ENCODE peak calls at places on chromosomes 1 and 21, in four cellular contexts. One of them, this sample, is unnamed.

GRCh38 chr1:226217273-226217672 is 6.2 kb upstream of the MIXL1 start:
- DNase-seq in SK-N-SH: no peak
- DNase-seq in suprapubic skin: no peak
- DNase-seq in kidney: no peak
- DNase-seq in this sample: no peak

GRCh38 chr1:111989531-111990025 is at the start of gene KCND3:
- DNase-seq in SK-N-SH: peak; percentile 81
- DNase-seq in suprapubic skin: no peak
- DNase-seq in kidney: peak; percentile 77
- DNase-seq in this sample: no peak

GRCh38 chr1:230243583-230244377 is 176.7 kb downstream of the GALNT2 start:
- DNase-seq in SK-N-SH: no peak
- DNase-seq in suprapubic skin: no peak
- DNase-seq in kidney: no peak
- DNase-seq in this sample: no peak

GRCh38 chr1:176205322-176205914 is 1.7 kb downstream of the COP1 start:
- DNase-seq in SK-N-SH: no peak
- DNase-seq in suprapubic skin: no peak
- DNase-seq in kidney: no peak
- DNase-seq in this sample: no peak

GRCh38 chr1:111833334-111833733 is 77.6 kb downstream of the DDX20 start:
- DNase-seq in SK-N-SH: no peak
- DNase-seq in suprapubic skin: no peak
- DNase-seq in kidney: no peak
- DNase-seq in this sample: no peak

GRCh38 chr1:66998972-66999371 is 55.0 kb downstream of the SLC35D1 start:
- DNase-seq in SK-N-SH: no peak
- DNase-seq in suprapubic skin: no peak
- DNase-seq in kidney: no peak
- DNase-seq in this sample: no peak

GRCh38 chr1:1144122-1144842 is 28.4 kb upstream of the C1orf159 start:
- DNase-seq in SK-N-SH: no peak
- DNase-seq in suprapubic skin: no peak
- DNase-seq in kidney: peak; percentile 91
- DNase-seq in this sample: no peak

GRCh38 chr1:107529511-107530149 is 388.8 kb downstream of the NTNG1 start:
- DNase-seq in SK-N-SH: peak; percentile 67
- DNase-seq in suprapubic skin: no peak
- DNase-seq in kidney: no peak
- DNase-seq in this sample: no peak

GRCh38 chr21:45800339-45801080 is 157.0 kb downstream of the PCBP3 start:
- DNase-seq in SK-N-SH: no peak
- DNase-seq in suprapubic skin: no peak
- DNase-seq in kidney: peak; percentile 66
- DNase-seq in this sample: no peak

GRCh38 chr1:201505505-201505893 is 1.4 kb downstream of the CSRP1 start:
- DNase-seq in SK-N-SH: no peak
- DNase-seq in suprapubic skin: no peak
- DNase-seq in kidney: no peak
- DNase-seq in this sample: no peak

GRCh38 chr1:116372186-116372585 is 858 bp upstream of the ATP1A1 start:
- DNase-seq in SK-N-SH: no peak
- DNase-seq in suprapubic skin: no peak
- DNase-seq in kidney: peak; percentile 52
- DNase-seq in this sample: no peak

GRCh38 chr1:161238039-161238473 is at the start of gene NR1I3:
- DNase-seq in SK-N-SH: no peak
- DNase-seq in suprapubic skin: no peak
- DNase-seq in kidney: no peak
- DNase-seq in this sample: no peak

GRCh38 chr1:42956739-42957138 is 1.9 kb downstream of the SLC2A1 start:
- DNase-seq in SK-N-SH: no peak
- DNase-seq in suprapubic skin: no peak
- DNase-seq in kidney: no peak
- DNase-seq in this sample: no peak

GRCh38 chr1:201850053-201850397 is 21.1 kb downstream of the IPO9 start:
- DNase-seq in SK-N-SH: no peak
- DNase-seq in suprapubic skin: no peak
- DNase-seq in kidney: no peak
- DNase-seq in this sample: no peak

GRCh38 chr21:15742694-15743093 is 12.9 kb downstream of the USP25 start:
- DNase-seq in SK-N-SH: no peak
- DNase-seq in suprapubic skin: no peak
- DNase-seq in kidney: no peak
- DNase-seq in this sample: no peak

GRCh38 chr21:32962286-32962685 is 63.4 kb upstream of the OLIG2 start:
- DNase-seq in SK-N-SH: no peak
- DNase-seq in suprapubic skin: no peak
- DNase-seq in kidney: no peak
- DNase-seq in this sample: no peak

GRCh38 chr21:43775795-43776430 is at the start of gene CSTB:
- DNase-seq in SK-N-SH: peak; percentile 95
- DNase-seq in suprapubic skin: peak; percentile 90
- DNase-seq in kidney: peak; percentile 96
- DNase-seq in this sample: peak; percentile 71

GRCh38 chr21:43771698-43772367 is 4.3 kb downstream of the CSTB start:
- DNase-seq in SK-N-SH: no peak
- DNase-seq in suprapubic skin: no peak
- DNase-seq in kidney: no peak
- DNase-seq in this sample: no peak

GRCh38 chr21:43772368-43772870 is 3.7 kb downstream of the CSTB start:
- DNase-seq in SK-N-SH: no peak
- DNase-seq in suprapubic skin: no peak
- DNase-seq in kidney: no peak
- DNase-seq in this sample: no peak

GRCh38 chr21:43775190-43775589 is 918 bp downstream of the CSTB start:
- DNase-seq in SK-N-SH: no peak
- DNase-seq in suprapubic skin: no peak
- DNase-seq in kidney: no peak
- DNase-seq in this sample: no peak

GRCh38 chr21:43774163-43774562 is 1.9 kb downstream of the CSTB start:
- DNase-seq in SK-N-SH: no peak
- DNase-seq in suprapubic skin: no peak
- DNase-seq in kidney: no peak
- DNase-seq in this sample: no peak
- H3K4me3 ChIP-seq in SK-N-SH: no peak overlapping the region
- H3K4me3 ChIP-seq in suprapubic skin: peak overlapping the region; percentile 91
- H3K4me3 ChIP-seq in kidney: no peak overlapping the region
- H3K4me3 ChIP-seq in this sample: no peak overlapping the region

GRCh38 chr1:235128453-235129328 is at the start of gene TOMM20:
- DNase-seq in SK-N-SH: peak; percentile 97
- DNase-seq in suprapubic skin: peak; percentile 97
- DNase-seq in kidney: peak; percentile 99
- DNase-seq in this sample: peak; percentile 91

GRCh38 chr1:235131961-235132360 is 3.3 kb upstream of the TOMM20 start:
- DNase-seq in SK-N-SH: no peak
- DNase-seq in suprapubic skin: no peak
- DNase-seq in kidney: no peak
- DNase-seq in this sample: no peak

GRCh38 chr1:235133086-235133485 is 4.4 kb upstream of the TOMM20 start:
- DNase-seq in SK-N-SH: no peak
- DNase-seq in suprapubic skin: no peak
- DNase-seq in kidney: no peak
- DNase-seq in this sample: no peak

GRCh38 chr1:235129774-235130570 is 1.3 kb upstream of the TOMM20 start:
- DNase-seq in SK-N-SH: no peak
- DNase-seq in suprapubic skin: no peak
- DNase-seq in kidney: no peak
- DNase-seq in this sample: no peak

GRCh38 chr1:235130766-235131270 is 2.2 kb upstream of the TOMM20 start:
- DNase-seq in SK-N-SH: no peak
- DNase-seq in suprapubic skin: no peak
- DNase-seq in kidney: no peak
- DNase-seq in this sample: no peak
- H3K4me1 ChIP-seq in SK-N-SH: no peaks in the 10 kb centered on the region
- H3K4me1 ChIP-seq in suprapubic skin: peaks cover 21% of the 10 kb centered on the region
- H3K4me1 ChIP-seq in kidney: peaks cover 7% of the 10 kb centered on the region
- H3K4me1 ChIP-seq in this sample: peaks cover 7% of the 10 kb centered on the region

GRCh38 chr1:208174200-208174599 is 70.0 kb downstream of the PLXNA2 start:
- DNase-seq in SK-N-SH: no peak
- DNase-seq in suprapubic skin: no peak
- DNase-seq in kidney: no peak
- DNase-seq in this sample: no peak
- TF ChIP-seq CTCF in SK-N-SH: no peak
- TF ChIP-seq CTCF in suprapubic skin: no peak
- TF ChIP-seq CTCF in kidney: no peak
- TF ChIP-seq CTCF in this sample: no peak

GRCh38 chr1:234488054-234488953 is 9.3 kb upstream of the TARBP1 start:
- DNase-seq in SK-N-SH: no peak
- DNase-seq in suprapubic skin: no peak
- DNase-seq in kidney: no peak
- DNase-seq in this sample: no peak

GRCh38 chr1:234489692-234490065 is 10.7 kb upstream of the TARBP1 start:
- DNase-seq in SK-N-SH: no peak
- DNase-seq in suprapubic skin: no peak
- DNase-seq in kidney: no peak
- DNase-seq in this sample: no peak

GRCh38 chr1:234486858-234487830 is 8.2 kb upstream of the TARBP1 start:
- DNase-seq in SK-N-SH: peak; percentile 34
- DNase-seq in suprapubic skin: no peak
- DNase-seq in kidney: no peak
- DNase-seq in this sample: no peak

GRCh38 chr1:234490789-234491479 is 12.0 kb upstream of the TARBP1 start:
- DNase-seq in SK-N-SH: no peak
- DNase-seq in suprapubic skin: no peak
- DNase-seq in kidney: no peak
- DNase-seq in this sample: no peak

GRCh38 chr1:234488954-234489691 is 10.1 kb upstream of the TARBP1 start:
- DNase-seq in SK-N-SH: no peak
- DNase-seq in suprapubic skin: no peak
- DNase-seq in kidney: no peak
- DNase-seq in this sample: no peak
- H3K4me3 ChIP-seq in SK-N-SH: no peak overlapping the region
- H3K4me3 ChIP-seq in suprapubic skin: no peak overlapping the region
- H3K4me3 ChIP-seq in kidney: no peak overlapping the region
- H3K4me3 ChIP-seq in this sample: no peak overlapping the region

This sample was measured in RWPE2.